ENCODE peak calls at places on chromosomes 2 and 18, in six cellular contexts. E is GM12878, G is HepG2, M is K562, V is H1, I is HCT116. X is an unnamed sample. For H3K4me1, the result is how much of the 10 kb centered on the place peaks cover.

GRCh38 chr18:7755753-7756475 is 188.8 kb downstream of the PTPRM start:
- DNase-seq in E (no peak), G (peak), M (no peak), V (no peak), I (no peak), X (no peak)

GRCh38 chr2:29042581-29043075 is 31.7 kb downstream of the PCARE start:
- DNase-seq in E (no peak), G (no peak), M (no peak), V (no peak), I (no peak), X (no peak)

GRCh38 chr2:109063326-109063670 is 65.7 kb upstream of the SH3RF3 start:
- DNase-seq in E (no peak), G (no peak), M (no peak), V (no peak), I (no peak), X (no peak)

GRCh38 chr2:134897932-134898331 is 20.7 kb upstream of the CCNT2 start:
- DNase-seq in E (no peak), G (no peak), M (no peak), V (no peak), I (peak), X (no peak)

GRCh38 chr2:149732001-149732685 is 144.6 kb upstream of the MMADHC start:
- DNase-seq in E (no peak), G (no peak), M (no peak), V (no peak), I (no peak), X (no peak)

GRCh38 chr2:43086451-43087221 is 139.8 kb downstream of the ZFP36L2 start:
- DNase-seq in E (no peak), G (peak), M (no peak), V (no peak), I (peak), X (peak)

GRCh38 chr2:196900843-196901242 is 25.7 kb downstream of the PGAP1 start:
- DNase-seq in E (no peak), G (no peak), M (no peak), V (no peak), I (no peak), X (no peak)

GRCh38 chr2:162400336-162400735 is 56.4 kb downstream of the GCA start:
- DNase-seq in E (no peak), G (no peak), M (no peak), V (no peak), I (no peak), X (no peak)

GRCh38 chr2:178101321-178102079 is 10.7 kb upstream of the RBM45 start:
- DNase-seq in E (no peak), G (no peak), M (peak), V (no peak), I (no peak), X (no peak)

GRCh38 chr2:105934467-105934866 is 189.8 kb downstream of the NCK2 start:
- DNase-seq in E (no peak), G (peak), M (no peak), V (no peak), I (no peak), X (no peak)

GRCh38 chr2:85585781-85586105 is 1.5 kb downstream of the VAMP5 start:
- DNase-seq in E (no peak), G (no peak), M (no peak), V (no peak), I (no peak), X (no peak)

GRCh38 chr2:188870289-188870688 is 103.9 kb upstream of the COL3A1 start:
- DNase-seq in E (no peak), G (no peak), M (no peak), V (no peak), I (no peak), X (no peak)

GRCh38 chr2:99851091-99851490 is 291.3 kb downstream of the AFF3 start:
- DNase-seq in E (no peak), G (no peak), M (no peak), V (no peak), I (no peak), X (no peak)

GRCh38 chr18:9449580-9449979 is 25.7 kb upstream of the RALBP1 start:
- DNase-seq in E (no peak), G (no peak), M (no peak), V (peak), I (no peak), X (no peak)

GRCh38 chr2:590214-591175 is 86.7 kb downstream of the TMEM18 start:
- DNase-seq in E (no peak), G (no peak), M (no peak), V (peak), I (no peak), X (no peak)

GRCh38 chr2:120421126-120421829 is 75.3 kb downstream of the INHBB start:
- DNase-seq in E (no peak), G (no peak), M (no peak), V (no peak), I (no peak), X (no peak)

GRCh38 chr2:239393401-239393940 is 7.3 kb downstream of the HDAC4 start:
- DNase-seq in E (no peak), G (no peak), M (no peak), V (no peak), I (no peak), X (no peak)

GRCh38 chr18:26057208-26057821 is 33.1 kb downstream of the SS18 start:
- DNase-seq in E (no peak), G (no peak), M (peak), V (no peak), I (no peak), X (no peak)

GRCh38 chr2:134314656-134315377 is 60.9 kb downstream of the MGAT5 start:
- DNase-seq in E (no peak), G (no peak), M (no peak), V (no peak), I (no peak), X (no peak)

GRCh38 chr2:101151859-101152194 is 645 bp upstream of the TBC1D8 start:
- DNase-seq in E (no peak), G (no peak), M (no peak), V (no peak), I (no peak), X (no peak)

GRCh38 chr18:58315739-58316215 is 271.8 kb downstream of the NEDD4L start:
- DNase-seq in E (no peak), G (peak), M (no peak), V (no peak), I (peak), X (no peak)

GRCh38 chr2:27308359-27308875 is at the start of gene UCN:
- DNase-seq in E (no peak), G (no peak), M (no peak), V (peak), I (no peak), X (no peak)

GRCh38 chr2:162293122-162293781 is 25.2 kb downstream of the IFIH1 start:
- DNase-seq in E (no peak), G (no peak), M (no peak), V (no peak), I (no peak), X (no peak)

GRCh38 chr2:74385396-74385795 is 5.3 kb upstream of the DCTN1 start:
- DNase-seq in E (no peak), G (no peak), M (no peak), V (no peak), I (no peak), X (no peak)

GRCh38 chr2:233336541-233336940 is 17.8 kb upstream of the DGKD start:
- DNase-seq in E (no peak), G (no peak), M (no peak), V (no peak), I (no peak), X (no peak)

GRCh38 chr2:158965731-158966130 is 2.7 kb upstream of the TANC1 start:
- DNase-seq in E (no peak), G (no peak), M (no peak), V (no peak), I (no peak), X (no peak)

GRCh38 chr2:228401065-228401912 is 219.8 kb upstream of the SPHKAP start:
- DNase-seq in E (no peak), G (no peak), M (no peak), V (no peak), I (no peak), X (peak)

GRCh38 chr18:42086288-42086687 is 131.3 kb downstream of the PIK3C3 start:
- DNase-seq in E (no peak), G (no peak), M (no peak), V (no peak), I (no peak), X (no peak)

GRCh38 chr18:70377857-70378701 is 89.2 kb downstream of the SOCS6 start:
- DNase-seq in E (no peak), G (peak), M (peak), V (no peak), I (no peak), X (no peak)

GRCh38 chr2:241724259-241724974 is 10.0 kb upstream of the D2HGDH start:
- DNase-seq in E (no peak), G (no peak), M (no peak), V (peak), I (no peak), X (no peak)

GRCh38 chr2:218882866-218883366 is 2.3 kb downstream of the WNT10A start:
- DNase-seq in E (no peak), G (no peak), M (no peak), V (no peak), I (no peak), X (no peak)

GRCh38 chr2:240821429-240821778 is 1.4 kb upstream of the KIF1A start:
- DNase-seq in E (no peak), G (no peak), M (no peak), V (no peak), I (no peak), X (no peak)

GRCh38 chr18:31892936-31893335 is 50.0 kb downstream of the TRAPPC8 start:
- DNase-seq in E (no peak), G (no peak), M (no peak), V (no peak), I (no peak), X (no peak)

GRCh38 chr18:12656671-12657047 is 1.2 kb downstream of the SPIRE1 start:
- DNase-seq in E (no peak), G (no peak), M (no peak), V (no peak), I (no peak), X (no peak)

GRCh38 chr2:32003791-32004190 is 7.0 kb downstream of the MEMO1 start:
- DNase-seq in E (no peak), G (no peak), M (no peak), V (no peak), I (no peak), X (no peak)

GRCh38 chr18:74963820-74964446 is 245.0 kb downstream of the PTGR3 start:
- DNase-seq in E (no peak), G (peak), M (peak), V (no peak), I (peak), X (peak)

GRCh38 chr18:47898055-47898454 is 32.4 kb downstream of the SMAD2 start:
- DNase-seq in E (no peak), G (no peak), M (no peak), V (no peak), I (no peak), X (no peak)

GRCh38 chr2:41791523-41791922 is 256.3 kb upstream of the PKDCC start:
- DNase-seq in E (no peak), G (peak), M (no peak), V (no peak), I (no peak), X (no peak)
- TF ChIP-seq ZNF274 in E (no peak), G (no peak), M (no peak), V (no peak), I (no peak), X (no peak)

DNA sequence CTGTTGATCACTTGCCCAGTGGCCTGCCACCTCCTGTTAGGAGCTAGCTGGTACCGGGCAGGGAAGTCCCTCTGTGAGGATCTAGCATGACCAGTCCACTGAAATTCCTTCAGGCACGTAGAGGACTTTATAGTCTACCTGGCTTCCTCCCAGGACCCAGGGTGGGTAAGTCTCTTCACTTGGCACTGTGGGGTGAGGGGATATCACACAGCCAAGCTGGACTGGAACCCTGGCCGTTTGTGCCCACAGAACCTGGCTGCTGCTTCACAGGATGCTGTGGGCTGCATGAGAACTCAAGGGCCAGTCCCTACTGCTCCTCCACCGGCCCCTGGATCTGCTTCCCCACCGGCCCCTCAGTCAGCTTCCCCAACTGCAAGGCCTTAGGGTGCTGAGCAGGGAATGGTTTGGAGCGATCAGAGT is 35.8 kb downstream of the HS1BP3 start:
- DNase-seq in E (no peak), G (no peak), M (no peak), V (no peak), I (no peak), X (no peak)
- H3K4me1 ChIP-seq in E (under half), G (half or more), M (under half), V (under half), I (under half), X (under half)

GRCh38 chr2:225009768-225010167 is 32.5 kb downstream of the DOCK10 start:
- DNase-seq in E (no peak), G (no peak), M (no peak), V (no peak), I (no peak), X (peak)

GRCh38 chr2:225008935-225009334 is 33.3 kb downstream of the DOCK10 start:
- DNase-seq in E (no peak), G (peak), M (peak), V (peak), I (peak), X (peak)

GRCh38 chr2:225008179-225008829 is 34.0 kb downstream of the DOCK10 start:
- DNase-seq in E (no peak), G (no peak), M (no peak), V (no peak), I (no peak), X (no peak)

GRCh38 chr2:225011585-225011984 is 30.7 kb downstream of the DOCK10 start:
- DNase-seq in E (no peak), G (no peak), M (no peak), V (no peak), I (no peak), X (no peak)

DNA sequence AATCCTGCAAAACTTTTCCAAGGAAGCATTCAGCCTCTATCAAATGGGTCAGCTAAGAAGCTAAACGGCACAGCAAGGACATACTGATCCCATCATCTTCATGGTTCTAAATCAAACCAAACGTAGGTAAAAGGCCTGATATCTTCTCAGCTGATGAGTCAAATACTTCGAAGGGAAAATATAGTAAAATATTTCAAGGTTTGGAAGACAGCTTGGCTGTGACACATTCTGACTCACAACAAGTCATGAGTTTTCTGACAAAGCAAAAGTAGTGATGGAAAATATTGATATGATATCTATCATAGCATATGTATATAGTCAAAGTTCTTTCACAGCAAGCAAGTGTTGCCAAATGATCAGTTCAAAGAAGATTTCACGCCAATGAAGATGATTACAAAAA is 31.5 kb downstream of the DOCK10 start:
- DNase-seq in E (no peak), G (no peak), M (no peak), V (no peak), I (peak), X (no peak)
- TF ChIP-seq ZNF274 in E (no peak), G (no peak), M (no peak), V (no peak), I (no peak), X (no peak)

GRCh38 chr18:61845212-61845611 is 47.6 kb downstream of the RNF152 start:
- DNase-seq in E (no peak), G (no peak), M (no peak), V (no peak), I (no peak), X (no peak)
- H3K4me1 ChIP-seq in E (under half), G (under half), M (under half), V (under half), I (under half), X (under half)

DNA sequence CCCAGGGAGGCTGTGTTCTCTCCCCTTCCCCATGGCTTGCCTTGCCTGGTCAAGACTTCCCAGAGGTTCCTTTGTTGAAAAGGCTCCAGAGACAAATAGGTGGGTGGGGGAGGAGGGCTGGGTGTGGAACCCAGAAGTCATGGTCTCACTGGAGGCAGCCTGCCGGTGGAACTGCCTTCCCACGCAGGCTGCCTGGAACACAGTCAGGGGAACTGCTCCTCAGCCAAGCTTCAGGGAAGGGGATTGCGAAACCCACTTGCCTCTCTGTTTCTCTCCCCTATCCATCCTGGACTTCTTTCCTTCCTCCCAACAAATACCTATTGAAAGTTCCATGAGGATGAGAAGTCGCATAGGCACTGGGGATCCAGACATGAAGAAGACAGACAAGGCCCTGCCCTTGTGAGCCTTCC is 31.6 kb downstream of the MARCO start:
- DNase-seq in E (no peak), G (no peak), M (no peak), V (peak), I (no peak), X (no peak)
- TF ChIP-seq ZNF274 in E (no peak), G (no peak), M (no peak), V (no peak), I (no peak), X (no peak)

GRCh38 chr2:111653103-111653624 is 230.8 kb downstream of the ANAPC1 start:
- DNase-seq in E (no peak), G (no peak), M (no peak), V (no peak), I (no peak), X (no peak)
- H3K4me1 ChIP-seq in E (under half), G (under half), M (under half), V (under half), I (under half), X (under half)

GRCh38 chr2:5520352-5520996 is 171.7 kb upstream of the SOX11 start:
- DNase-seq in E (no peak), G (no peak), M (no peak), V (no peak), I (no peak), X (no peak)
- TF ChIP-seq ZNF274 in E (no peak), G (no peak), M (no peak), V (no peak), I (no peak), X (no peak)

GRCh38 chr2:203286532-203286931 is 41.7 kb upstream of the ABI2 start:
- DNase-seq in E (no peak), G (no peak), M (no peak), V (no peak), I (no peak), X (no peak)
- H3K4me1 ChIP-seq in E (under half), G (under half), M (under half), V (under half), I (under half), X (under half)

GRCh38 chr2:202410092-202410491 is 34.0 kb downstream of the BMPR2 start:
- DNase-seq in E (no peak), G (no peak), M (no peak), V (no peak), I (no peak), X (no peak)

GRCh38 chr2:202406445-202406967 is 30.4 kb downstream of the BMPR2 start:
- DNase-seq in E (no peak), G (no peak), M (no peak), V (no peak), I (no peak), X (no peak)

GRCh38 chr2:202411097-202411496 is 35.0 kb downstream of the BMPR2 start:
- DNase-seq in E (no peak), G (no peak), M (no peak), V (no peak), I (no peak), X (no peak)

GRCh38 chr2:202405798-202406197 is 29.7 kb downstream of the BMPR2 start:
- DNase-seq in E (no peak), G (no peak), M (no peak), V (no peak), I (no peak), X (no peak)

GRCh38 chr2:202408546-202409140 is 32.5 kb downstream of the BMPR2 start:
- DNase-seq in E (no peak), G (no peak), M (no peak), V (no peak), I (no peak), X (no peak)
- TF ChIP-seq ZNF274 in E (no peak), G (no peak), M (no peak), V (no peak), I (no peak), X (no peak)

GRCh38 chr2:69147841-69148533 is 135.0 kb downstream of the ANTXR1 start:
- DNase-seq in E (no peak), G (no peak), M (no peak), V (no peak), I (no peak), X (no peak)
- H3K4me1 ChIP-seq in E (under half), G (under half), M (under half), V (under half), I (under half), X (under half)